ENCODE peak calls at places on chromosome 10, in seven cellular contexts. Z, L, Y, D, G, F and I are unnamed samples. For H3K36me3, the result is how much of the 10 kb centered on the place peaks cover.

GRCh38 chr10:45602082-45602730 is 70.4 kb downstream of the ZFAND4 start:
- DNase-seq in Z (no peak), L (no peak), Y (peak), D (no peak), G (no peak), F (no peak), I (peak)

GRCh38 chr10:89414879-89415821 is 782 bp downstream of the IFIT5 start:
- DNase-seq in Z (peak), L (peak), Y (peak), D (no peak), G (peak), F (no peak), I (no peak)

GRCh38 chr10:17056781-17057191 is 72.8 kb downstream of the CUBN start:
- DNase-seq in Z (no peak), L (no peak), Y (peak), D (no peak), G (no peak), F (no peak), I (no peak)

GRCh38 chr10:114956466-114956865 is 18.5 kb downstream of the TRUB1 start:
- DNase-seq in Z (no peak), L (no peak), Y (no peak), D (no peak), G (no peak), F (no peak), I (no peak)

GRCh38 chr10:21061184-21061583 is 164.1 kb upstream of the NEBL start:
- DNase-seq in Z (no peak), L (no peak), Y (no peak), D (no peak), G (no peak), F (no peak), I (no peak)

GRCh38 chr10:119502214-119502613 is 40.3 kb downstream of the RGS10 start:
- DNase-seq in Z (no peak), L (no peak), Y (no peak), D (peak), G (no peak), F (no peak), I (no peak)

GRCh38 chr10:60203993-60204618 is 185.6 kb downstream of the ANK3 start:
- DNase-seq in Z (no peak), L (no peak), Y (peak), D (peak), G (no peak), F (no peak), I (no peak)

GRCh38 chr10:133213641-133214467 is 16.2 kb upstream of the UTF1 start:
- DNase-seq in Z (no peak), L (no peak), Y (no peak), D (no peak), G (no peak), F (no peak), I (no peak)

GRCh38 chr10:86645111-86645445 is 9.3 kb upstream of the OPN4 start:
- DNase-seq in Z (peak), L (no peak), Y (no peak), D (no peak), G (no peak), F (no peak), I (no peak)

GRCh38 chr10:119849944-119850343 is 22.7 kb downstream of the MCMBP start:
- DNase-seq in Z (no peak), L (no peak), Y (no peak), D (no peak), G (no peak), F (no peak), I (no peak)

GRCh38 chr10:111493024-111493625 is 416.3 kb downstream of the ADRA2A start:
- DNase-seq in Z (no peak), L (no peak), Y (no peak), D (no peak), G (no peak), F (no peak), I (no peak)

GRCh38 chr10:124265776-124266467 is 152.8 kb downstream of the OAT start:
- DNase-seq in Z (no peak), L (no peak), Y (no peak), D (no peak), G (no peak), F (no peak), I (no peak)

GRCh38 chr10:124264711-124265390 is 153.9 kb downstream of the OAT start:
- DNase-seq in Z (no peak), L (no peak), Y (no peak), D (no peak), G (no peak), F (no peak), I (no peak)

GRCh38 chr10:124264271-124264670 is 154.5 kb downstream of the OAT start:
- DNase-seq in Z (no peak), L (no peak), Y (no peak), D (no peak), G (no peak), F (no peak), I (no peak)

GRCh38 chr10:124266468-124267230 is 152.1 kb downstream of the OAT start:
- DNase-seq in Z (no peak), L (no peak), Y (no peak), D (no peak), G (no peak), F (no peak), I (no peak)

GRCh38 chr10:124265391-124265745 is 153.4 kb downstream of the OAT start:
- DNase-seq in Z (no peak), L (no peak), Y (no peak), D (no peak), G (no peak), F (no peak), I (no peak)
- H3K36me3 ChIP-seq in Z (under half), L (under half), Y (under half), D (under half), G (under half), F (under half), I (under half)

GRCh38 chr10:48983648-48984359 is 44.2 kb upstream of the LRRC18 start:
- DNase-seq in Z (no peak), L (no peak), Y (no peak), D (peak), G (no peak), F (no peak), I (no peak)
- TF ChIP-seq CTCF in Z (no peak), L (no peak), Y (no peak), D (peak), G (no peak), F (no peak), I (no peak)

DNA sequence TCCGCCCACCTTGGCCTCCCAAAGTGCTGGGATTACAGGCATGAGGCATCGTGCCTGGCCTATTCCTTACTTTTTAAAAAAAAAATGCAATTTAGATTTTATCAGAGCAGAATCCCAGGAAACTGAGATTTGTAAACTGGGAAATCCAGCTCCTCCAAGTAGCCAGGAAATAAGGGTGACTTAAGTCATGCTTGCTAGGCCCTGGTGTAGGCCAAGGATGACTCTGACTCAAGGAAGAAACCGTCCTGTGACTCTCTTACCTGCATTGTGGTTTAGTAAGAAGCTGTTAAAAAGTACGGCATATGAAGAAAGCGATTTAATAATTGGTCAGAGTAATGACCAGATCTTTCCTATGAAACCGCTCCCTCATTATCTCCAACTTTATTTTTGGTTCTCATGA is 10.2 kb downstream of the PFKP start:
- DNase-seq in Z (no peak), L (no peak), Y (no peak), D (no peak), G (no peak), F (no peak), I (no peak)
- H3K36me3 ChIP-seq in Z (under half), L (under half), Y (under half), D (half or more), G (under half), F (under half), I (under half)

DNA sequence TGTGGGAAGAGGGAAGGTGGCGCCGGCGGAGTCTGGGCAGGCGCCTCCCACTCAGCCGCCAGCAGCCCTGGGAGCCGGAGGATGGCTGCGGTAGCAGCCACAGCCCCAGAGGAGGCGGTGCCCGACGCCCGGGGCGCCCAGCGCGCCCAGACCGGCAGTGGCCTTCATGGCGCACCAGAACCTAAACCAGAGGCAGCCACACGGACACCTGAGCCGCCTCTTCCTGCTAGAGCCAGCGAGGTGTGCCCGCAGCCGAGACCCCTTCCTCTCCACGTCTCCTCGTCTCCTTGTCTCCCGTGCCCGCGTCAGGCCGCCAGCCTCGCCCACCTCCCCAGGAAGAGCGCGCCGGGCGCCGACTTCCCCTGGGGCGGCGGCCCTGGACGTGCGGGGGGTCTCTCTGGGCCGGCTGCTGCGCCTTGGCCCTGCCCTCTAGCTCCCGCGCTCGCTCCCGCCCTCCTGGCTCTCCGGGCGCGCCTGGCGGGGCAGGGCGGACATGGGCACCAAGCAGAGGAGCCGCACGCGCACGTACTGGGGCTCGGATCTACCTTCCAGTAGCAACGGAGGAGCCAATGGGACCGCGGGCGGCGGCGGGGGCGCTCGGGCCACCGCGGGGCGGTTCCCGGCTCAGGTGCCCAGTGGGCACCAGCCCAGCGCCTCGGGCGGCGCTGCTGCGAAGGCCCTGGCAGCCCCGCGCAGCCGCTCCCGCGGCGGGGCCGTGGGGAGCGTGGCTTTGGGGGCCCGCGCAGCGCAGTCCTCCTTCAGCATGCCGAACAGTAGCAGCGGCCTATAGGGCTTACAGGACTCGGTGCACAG is 33.0 kb upstream of the SFTPD start:
- DNase-seq in Z (peak), L (peak), Y (peak), D (no peak), G (no peak), F (no peak), I (no peak)
- TF ChIP-seq CTCF in Z (no peak), L (peak), Y (peak), D (no peak), G (peak), F (peak), I (no peak)

GRCh38 chr10:52221937-52222336 is 92.1 kb upstream of the DKK1 start:
- DNase-seq in Z (no peak), L (no peak), Y (no peak), D (no peak), G (no peak), F (no peak), I (no peak)

GRCh38 chr10:52216852-52217251 is 97.2 kb upstream of the DKK1 start:
- DNase-seq in Z (peak), L (no peak), Y (peak), D (peak), G (no peak), F (no peak), I (peak)

GRCh38 chr10:52215745-52216361 is 98.2 kb upstream of the DKK1 start:
- DNase-seq in Z (peak), L (no peak), Y (peak), D (peak), G (no peak), F (peak), I (peak)

GRCh38 chr10:52217531-52217930 is 96.5 kb upstream of the DKK1 start:
- DNase-seq in Z (no peak), L (no peak), Y (no peak), D (no peak), G (no peak), F (no peak), I (no peak)

DNA sequence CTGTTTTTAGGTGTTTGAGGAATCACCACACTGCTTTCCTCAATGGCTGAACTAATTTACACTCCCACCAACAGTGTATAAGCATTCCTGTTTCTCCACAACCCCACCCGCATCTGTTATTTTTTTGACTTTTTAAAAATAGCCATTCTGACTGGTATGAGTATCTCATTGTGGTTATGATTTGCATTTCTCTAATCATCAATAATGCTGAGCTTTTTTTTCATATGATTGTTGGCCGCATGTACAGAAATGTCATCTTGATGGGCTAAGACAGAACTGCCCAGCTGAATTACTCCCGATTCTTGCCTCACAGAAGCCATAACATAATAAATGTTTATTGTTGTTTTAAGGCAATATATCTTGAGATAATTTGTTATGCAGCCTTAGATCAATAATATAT is 93.1 kb upstream of the DKK1 start:
- DNase-seq in Z (no peak), L (no peak), Y (no peak), D (no peak), G (no peak), F (no peak), I (no peak)
- H3K36me3 ChIP-seq in Z (under half), L (under half), Y (under half), D (under half), G (under half), F (under half), I (under half)

DNA sequence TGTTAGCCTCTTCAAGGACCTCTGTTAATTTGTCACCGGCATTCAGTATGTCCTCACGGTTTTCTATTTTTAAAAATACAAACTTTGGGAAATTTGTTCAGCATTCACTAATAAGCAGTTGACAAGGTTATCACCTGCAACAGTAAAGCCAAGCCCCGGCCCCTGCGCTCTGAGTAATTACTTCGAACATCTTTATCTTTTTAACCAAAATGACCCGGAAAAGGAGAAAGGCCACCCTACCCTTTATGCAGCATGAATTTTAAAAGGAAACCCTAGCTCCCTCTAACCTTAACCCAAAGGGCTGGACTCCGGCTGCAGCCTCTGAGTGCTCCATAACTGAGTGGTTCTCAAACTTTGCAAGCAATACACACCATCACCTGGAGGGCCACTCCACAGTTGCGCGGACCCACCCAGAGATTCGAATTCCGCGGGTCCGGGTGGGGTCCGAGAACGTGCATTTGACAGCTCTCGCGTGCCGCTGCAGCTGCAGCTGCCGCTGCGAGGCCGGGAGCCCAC is 940 bp downstream of the NSMCE4A start:
- DNase-seq in Z (no peak), L (no peak), Y (no peak), D (no peak), G (no peak), F (no peak), I (no peak)
- TF ChIP-seq CTCF in Z (no peak), L (no peak), Y (no peak), D (no peak), G (no peak), F (no peak), I (no peak)

GRCh38 chr10:13183625-13184024 is 22.3 kb downstream of the MCM10 start:
- DNase-seq in Z (no peak), L (no peak), Y (no peak), D (no peak), G (no peak), F (no peak), I (no peak)
- H3K36me3 ChIP-seq in Z (under half), L (under half), Y (under half), D (half or more), G (under half), F (under half), I (under half)

GRCh38 chr10:106440767-106441166 is 723.7 kb downstream of the SORCS1 start:
- DNase-seq in Z (no peak), L (no peak), Y (no peak), D (no peak), G (no peak), F (no peak), I (no peak)
- TF ChIP-seq CTCF in Z (no peak), L (no peak), Y (no peak), D (no peak), G (no peak), F (no peak), I (no peak)

GRCh38 chr10:113905756-113906155 is 51.3 kb downstream of the NHLRC2 start:
- DNase-seq in Z (no peak), L (no peak), Y (no peak), D (no peak), G (no peak), F (no peak), I (no peak)
- H3K36me3 ChIP-seq in Z (under half), L (half or more), Y (under half), D (half or more), G (half or more), F (half or more), I (under half)

GRCh38 chr10:29658984-29659769 is 24.4 kb upstream of the SVIL start:
- DNase-seq in Z (peak), L (peak), Y (peak), D (no peak), G (no peak), F (peak), I (peak)
- TF ChIP-seq CTCF in Z (peak), L (peak), Y (peak), D (no peak), G (peak), F (peak), I (peak)